ENCODE peak calls at places on chromosomes 11 and 22, in eight cellular contexts. D, W, C, F, I, H, Z and V are unnamed samples.

GRCh38 chr11:70477607-70478006 is 79.3 kb downstream of the CTTN start:
- DNase-seq in Z (no peak), C (no peak), H (no peak), I (no peak), W (no peak), F (no peak), D (peak; percentile 31), V (no peak)

GRCh38 chr11:19632435-19632834 is 80.2 kb upstream of the NAV2 start:
- DNase-seq in H (no peak), W (no peak), D (no peak), F (no peak), C (no peak), Z (no peak), I (no peak), V (no peak)

GRCh38 chr11:110565690-110566336 is 136.1 kb downstream of the FDX1 start:
- DNase-seq in C (no peak), D (peak; percentile 25), W (no peak), F (no peak), Z (no peak), H (no peak), I (no peak), V (no peak)

GRCh38 chr11:80598905-80599304 is 1158.1 kb upstream of the TENM4 start:
- DNase-seq in F (no peak), H (no peak), D (no peak), I (no peak), W (no peak), C (no peak), Z (no peak), V (no peak)

GRCh38 chr11:94328587-94329080 is 24.3 kb downstream of the IZUMO1R start:
- DNase-seq in Z (no peak), F (no peak), I (no peak), D (no peak), W (no peak), H (no peak), C (no peak), V (no peak)

GRCh38 chr11:16956538-16957153 is 57.6 kb downstream of the PLEKHA7 start:
- DNase-seq in C (no peak), F (no peak), W (no peak), H (no peak), D (no peak), Z (peak; percentile 95), I (no peak), V (no peak)

GRCh38 chr11:13140028-13140870 is 131.1 kb downstream of the RASSF10 start:
- DNase-seq in D (no peak), C (no peak), F (no peak), Z (no peak), W (no peak), H (no peak), I (no peak), V (no peak)

GRCh38 chr11:77035041-77035440 is 843 bp downstream of the B3GNT6 start:
- DNase-seq in C (no peak), I (no peak), D (no peak), W (no peak), F (no peak), Z (no peak), H (no peak), V (no peak)

GRCh38 chr11:129894281-129895125 is 875 bp downstream of the NFRKB start:
- DNase-seq in F (peak; percentile 49), W (no peak), I (no peak), Z (no peak), H (no peak), C (peak; percentile 5), D (no peak), V (no peak)

GRCh38 chr22:38412435-38413084 is 42.4 kb downstream of the KCNJ4 start:
- DNase-seq in F (peak; percentile 79), C (peak; percentile 39), D (no peak), H (peak; percentile 36), I (no peak), W (no peak), Z (no peak), V (no peak)

GRCh38 chr11:18132341-18132740 is at the start of gene MRGPRX3:
- DNase-seq in W (no peak), Z (no peak), I (no peak), C (no peak), D (no peak), H (no peak), F (no peak), V (no peak)

GRCh38 chr11:119847836-119848235 is 118.8 kb upstream of the NECTIN1 start:
- DNase-seq in H (no peak), I (no peak), D (no peak), Z (no peak), W (no peak), C (no peak), F (no peak), V (no peak)